ENCODE peak calls at places on chromosome 20, in four cellular contexts. L is mesothelial cell of epicardium, N is omental fat pad, M is endothelial cell. V is an unnamed sample.

GRCh38 chr20:20780127-20780822 is 67.8 kb upstream of the RALGAPA2 start:
- DNase-seq in L (no peak), N (peak; percentile 32), M (no peak), V (peak; percentile 30)

GRCh38 chr20:14566505-14566904 is 229.1 kb upstream of the FLRT3 start:
- DNase-seq in L (no peak), N (no peak), M (no peak), V (no peak)

GRCh38 chr20:41734506-41734945 is 116.3 kb upstream of the CHD6 start:
- DNase-seq in L (no peak), N (no peak), M (peak; percentile 47), V (no peak)

GRCh38 chr20:20820780-20821495 is 108.5 kb upstream of the RALGAPA2 start:
- DNase-seq in L (no peak), N (no peak), M (no peak), V (no peak)

GRCh38 chr20:36830791-36831691 is 44.9 kb upstream of the TLDC2 start:
- DNase-seq in L (no peak), N (no peak), M (no peak), V (no peak)

GRCh38 chr20:47876348-47877056 is 91.2 kb upstream of the SULF2 start:
- DNase-seq in L (no peak), N (no peak), M (no peak), V (no peak)

GRCh38 chr20:59560588-59561227 is 43.6 kb upstream of the PHACTR3 start:
- DNase-seq in L (no peak), N (no peak), M (no peak), V (no peak)

GRCh38 chr20:5168582-5169396 is 42.0 kb downstream of the CDS2 start:
- DNase-seq in L (no peak), N (no peak), M (peak; percentile 43), V (no peak)

GRCh38 chr20:18001131-18001921 is 32.5 kb downstream of the MGME1 start:
- DNase-seq in L (no peak), N (peak; percentile 26), M (no peak), V (no peak)

GRCh38 chr20:52425253-52425652 is 233.7 kb upstream of the ZFP64 start:
- DNase-seq in L (no peak), N (no peak), M (no peak), V (no peak)

GRCh38 chr20:42024653-42025052 is 406.5 kb upstream of the CHD6 start:
- DNase-seq in L (peak; percentile 42), N (no peak), M (no peak), V (no peak)

GRCh38 chr20:62953839-62954703 is 1.6 kb downstream of the SLC17A9 start:
- DNase-seq in L (no peak), N (peak; percentile 43), M (peak; percentile 53), V (peak; percentile 60)

GRCh38 chr20:37364013-37364926 is 18.3 kb downstream of the SRC start:
- DNase-seq in L (no peak), N (no peak), M (no peak), V (no peak)

GRCh38 chr20:6081236-6081635 is 27.4 kb upstream of the LRRN4 start:
- DNase-seq in L (no peak), N (no peak), M (no peak), V (no peak)

GRCh38 chr20:62887147-62887859 is 25.7 kb upstream of the TCFL5 start:
- DNase-seq in L (no peak), N (no peak), M (no peak), V (peak; percentile 35)

GRCh38 chr20:62603021-62603906 is 39.0 kb upstream of the SLCO4A1 start:
- DNase-seq in L (no peak), N (peak; percentile 48), M (no peak), V (peak; percentile 67)

GRCh38 chr20:16350465-16350864 is 222.8 kb downstream of the KIF16B start:
- DNase-seq in L (no peak), N (no peak), M (no peak), V (no peak)

GRCh38 chr20:38079353-38079752 is 45.8 kb downstream of the RPRD1B start:
- DNase-seq in L (no peak), N (no peak), M (no peak), V (no peak)

GRCh38 chr20:48405909-48406308 is 421.9 kb downstream of the PREX1 start:
- DNase-seq in L (no peak), N (no peak), M (peak; percentile 15), V (no peak)

GRCh38 chr20:62651285-62652021 is 9.2 kb downstream of the SLCO4A1 start:
- DNase-seq in L (peak; percentile 81), N (peak; percentile 69), M (no peak), V (peak; percentile 63)

GRCh38 chr20:64142546-64142945 is 21.7 kb upstream of the MYT1 start:
- DNase-seq in L (no peak), N (no peak), M (no peak), V (no peak)

GRCh38 chr20:53013847-53014246 is 41.7 kb downstream of the TSHZ2 start:
- DNase-seq in L (no peak), N (no peak), M (no peak), V (no peak)

GRCh38 chr20:53809242-53809641 is 215.6 kb upstream of the ZNF217 start:
- DNase-seq in L (no peak), N (no peak), M (no peak), V (no peak)

GRCh38 chr20:58598271-58599015 is 52.6 kb upstream of the STX16 start:
- DNase-seq in L (no peak), N (no peak), M (no peak), V (no peak)

GRCh38 chr20:41306061-41306727 is 11.3 kb downstream of the ZHX3 start:
- DNase-seq in L (no peak), N (no peak), M (no peak), V (no peak)

GRCh38 chr20:6122111-6122872 is 538 bp downstream of the FERMT1 start:
- DNase-seq in L (peak; percentile 47), N (no peak), M (no peak), V (no peak)

GRCh38 chr20:63708301-63709148 is 686 bp downstream of the ZGPAT start:
- DNase-seq in L (no peak), N (no peak), M (peak; percentile 26), V (no peak)

GRCh38 chr20:15603501-15603900 is 969.7 kb downstream of the KIF16B start:
- DNase-seq in L (no peak), N (no peak), M (no peak), V (no peak)

GRCh38 chr20:16472045-16472872 is 101.0 kb downstream of the KIF16B start:
- DNase-seq in L (no peak), N (no peak), M (no peak), V (no peak)

GRCh38 chr20:22385602-22386299 is 198.6 kb downstream of the FOXA2 start:
- DNase-seq in L (no peak), N (no peak), M (no peak), V (no peak)

GRCh38 chr20:22630698-22631097 is 46.3 kb upstream of the FOXA2 start:
- DNase-seq in L (no peak), N (no peak), M (no peak), V (no peak)

GRCh38 chr20:57547250-57547649 is 13.7 kb upstream of the PCK1 start:
- DNase-seq in L (no peak), N (no peak), M (no peak), V (no peak)

GRCh38 chr20:58775371-58775770 is 75.3 kb downstream of the GNAS-AS1 start:
- DNase-seq in L (no peak), N (no peak), M (no peak), V (no peak)

GRCh38 chr20:61830241-61830930 is 235.3 kb downstream of the TAF4 start:
- DNase-seq in L (no peak), N (no peak), M (no peak), V (no peak)

GRCh38 chr20:41222703-41223102 is 85.4 kb downstream of the PLCG1 start:
- DNase-seq in L (no peak), N (no peak), M (no peak), V (no peak)

GRCh38 chr20:40497781-40498691 is 191.0 kb downstream of the MAFB start:
- DNase-seq in L (no peak), N (no peak), M (no peak), V (no peak)

GRCh38 chr20:41349266-41349665 is 8.6 kb downstream of the LPIN3 start:
- DNase-seq in L (no peak), N (no peak), M (no peak), V (no peak)

GRCh38 chr20:44527716-44528199 is 5.9 kb upstream of the SERINC3 start:
- DNase-seq in L (no peak), N (no peak), M (no peak), V (no peak)

GRCh38 chr20:6162239-6162638 is 39.4 kb upstream of the FERMT1 start:
- DNase-seq in L (no peak), N (no peak), M (no peak), V (no peak)

DNA sequence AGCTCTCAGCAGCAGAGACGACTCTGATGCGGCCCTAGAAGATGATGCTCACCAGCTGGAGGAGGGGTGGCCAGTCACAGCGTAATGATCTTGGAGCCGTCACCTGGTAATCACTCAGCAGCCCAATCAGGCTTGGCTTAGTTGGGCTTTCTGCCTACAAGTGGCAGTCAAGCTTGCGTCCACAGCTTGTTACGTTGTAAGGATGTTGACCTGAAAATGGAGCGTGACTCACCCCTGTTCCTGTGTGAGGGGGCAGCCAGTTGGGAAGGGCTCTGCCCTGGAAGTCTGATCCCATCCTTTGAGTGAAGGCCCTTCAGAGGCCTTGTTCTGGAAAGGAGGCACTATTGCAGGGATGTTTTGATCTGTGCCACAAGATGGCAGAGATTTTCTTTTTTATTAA is 49.8 kb downstream of the SPATA2 start:
- DNase-seq in L (no peak), N (no peak), M (no peak), V (no peak)
- TF ChIP-seq CTCF in L (no peak), N (no peak), M (no peak), V (no peak)

DNA sequence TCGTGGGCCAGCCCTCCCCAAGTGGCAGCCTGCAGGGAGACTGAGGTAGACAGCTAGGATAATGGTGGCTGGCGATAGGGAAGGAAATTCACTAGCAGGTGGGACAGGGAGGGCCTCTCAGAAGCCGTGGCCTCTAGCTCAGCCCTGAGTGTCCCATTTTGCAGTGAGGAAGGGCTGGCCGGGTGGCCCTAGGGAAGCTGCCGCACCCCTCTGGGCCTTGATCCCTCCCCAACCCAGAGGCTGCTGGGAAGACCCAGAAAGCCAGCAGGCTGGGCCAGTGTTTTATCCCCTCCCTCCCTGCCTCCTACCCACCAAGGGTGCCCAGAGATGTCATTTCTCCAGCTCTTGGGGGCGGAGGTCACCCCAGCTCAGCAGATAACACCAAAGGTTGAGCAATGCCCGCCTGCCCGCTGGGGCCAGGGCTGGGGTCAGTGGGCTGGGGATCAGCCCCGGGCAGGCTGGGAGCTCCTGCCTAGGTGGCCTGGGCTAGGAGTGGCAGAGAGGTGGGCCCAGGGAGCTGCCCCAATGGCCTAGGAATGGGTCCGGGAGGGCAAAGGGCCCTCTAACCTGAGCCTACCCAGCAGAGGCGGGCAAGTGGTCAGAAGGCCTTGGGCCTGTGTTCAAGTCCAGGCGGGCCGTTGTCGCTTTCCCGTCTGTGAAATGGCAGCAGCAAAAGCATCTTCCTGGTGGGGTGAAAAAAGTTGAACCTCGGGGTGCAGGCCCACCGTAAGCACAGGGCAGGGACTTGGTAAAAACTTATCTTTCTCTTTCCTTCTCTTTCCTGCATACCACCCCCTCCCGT is 1.6 kb upstream of the CEBPB start:
- DNase-seq in L (no peak), N (no peak), M (no peak), V (no peak)
- TF ChIP-seq CTCF in L (no peak), N (no peak), M (no peak), V (no peak)

GRCh38 chr20:34215711-34216381 is 25.4 kb upstream of the ASIP start:
- DNase-seq in L (peak; percentile 70), N (peak; percentile 29), M (peak; percentile 68), V (peak; percentile 34)
- TF ChIP-seq CTCF in L (no peak), N (no peak), M (no peak), V (no peak)

DNA sequence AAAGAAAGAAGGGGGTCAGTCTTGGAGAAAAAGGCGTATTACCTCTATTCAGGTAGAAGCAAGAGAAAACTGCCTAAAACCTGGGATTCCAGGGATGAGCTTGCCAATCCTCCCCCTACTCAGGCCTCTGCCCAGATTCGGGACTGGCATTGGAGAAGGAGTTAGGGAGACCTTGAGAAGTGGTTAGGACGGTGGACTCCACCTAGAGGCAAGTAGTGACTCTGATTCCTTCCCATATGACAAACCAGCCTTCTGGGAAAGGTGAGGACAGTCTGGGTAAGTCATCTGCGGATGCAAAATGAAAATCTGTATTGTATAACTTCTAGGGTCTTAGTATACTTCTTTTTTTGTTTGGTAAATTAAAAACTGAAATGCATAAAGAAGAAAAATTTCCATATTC is 43.8 kb downstream of the SLX4IP start:
- DNase-seq in L (no peak), N (no peak), M (no peak), V (no peak)
- TF ChIP-seq CTCF in L (no peak), N (no peak), M (no peak), V (no peak)